ENCODE peak calls at places on chromosomes 7 and 10, in ten cellular contexts. D is WERI-Rb-1; B is foreskin fibroblast; X is heart left ventricle; G is skeletal muscle cell; W is GM06990; H is ascending aorta; Y is heart right ventricle; R is thoracic aorta; Z is CD8-positive, alpha-beta T cell. L is an unnamed sample.

GRCh38 chr7:130400120-130400572 is 19.9 kb downstream of the CPA1 start:
- DNase-seq in D (no peak), B (peak), X (no peak), G (no peak), W (no peak), H (no peak), Y (no peak), R (no peak), Z (no peak), L (no peak)

GRCh38 chr10:86795353-86795752 is 38.9 kb downstream of the BMPR1A start:
- DNase-seq in D (no peak), B (peak), X (no peak), G (peak), W (no peak), H (no peak), Y (no peak), R (no peak), Z (no peak), L (peak)

GRCh38 chr7:36475011-36475342 is 85.3 kb downstream of the ANLN start:
- DNase-seq in D (no peak), B (no peak), X (no peak), G (no peak), W (no peak), H (no peak), Y (no peak), R (no peak), Z (no peak), L (no peak)

GRCh38 chr7:87671-88070 is 104.7 kb upstream of the FAM20C start:
- DNase-seq in D (no peak), B (no peak), X (no peak), G (no peak), W (no peak), H (peak), Y (no peak), R (no peak), Z (no peak), L (no peak)

GRCh38 chr10:96740141-96740540 is 19.8 kb upstream of the PIK3AP1 start:
- DNase-seq in D (no peak), B (no peak), X (no peak), G (no peak), W (no peak), H (no peak), Y (no peak), R (no peak), Z (no peak), L (no peak)

GRCh38 chr10:47063858-47064257 is 152.6 kb downstream of the PTPN20 start:
- DNase-seq in D (no peak), B (no peak), X (no peak), G (no peak), W (no peak), H (peak), Y (no peak), R (no peak), Z (no peak), L (no peak)

GRCh38 chr10:21393941-21394340 is 131.5 kb downstream of the SKIDA1 start:
- DNase-seq in D (no peak), B (no peak), X (no peak), G (no peak), W (no peak), H (no peak), Y (no peak), R (no peak), Z (no peak), L (no peak)

GRCh38 chr10:15280974-15281373 is 90.1 kb downstream of the FAM171A1 start:
- DNase-seq in D (no peak), B (no peak), X (no peak), G (no peak), W (no peak), H (no peak), Y (no peak), R (no peak), Z (no peak), L (no peak)

GRCh38 chr7:124652237-124652636 is 113.4 kb downstream of the GPR37 start:
- DNase-seq in D (no peak), B (peak), X (no peak), G (no peak), W (no peak), H (no peak), Y (no peak), R (no peak), Z (no peak), L (no peak)

GRCh38 chr10:101694056-101694673 is 805 bp downstream of the FBXW4 start:
- DNase-seq in D (peak), B (peak), X (peak), G (no peak), W (peak), H (peak), Y (peak), R (peak), Z (peak), L (no peak)

GRCh38 chr7:94206295-94206694 is 188.4 kb upstream of the COL1A2 start:
- DNase-seq in D (no peak), B (peak), X (no peak), G (no peak), W (no peak), H (no peak), Y (no peak), R (no peak), Z (no peak), L (no peak)

GRCh38 chr10:62814901-62815372 is 1.2 kb downstream of the EGR2 start:
- DNase-seq in D (no peak), B (peak), X (peak), G (no peak), W (no peak), H (no peak), Y (no peak), R (no peak), Z (no peak), L (no peak)

GRCh38 chr10:3000063-3000462 is 67.3 kb upstream of the PFKP start:
- DNase-seq in D (no peak), B (no peak), X (no peak), G (no peak), W (no peak), H (no peak), Y (no peak), R (no peak), Z (no peak), L (no peak)

GRCh38 chr7:68014031-68014774 is 1017.6 kb downstream of the TYW1 start:
- DNase-seq in D (no peak), B (no peak), X (no peak), G (no peak), W (no peak), H (no peak), Y (no peak), R (no peak), Z (no peak), L (no peak)

GRCh38 chr7:31175672-31176071 is 123.6 kb downstream of the ADCYAP1R1 start:
- DNase-seq in D (no peak), B (no peak), X (no peak), G (no peak), W (no peak), H (no peak), Y (no peak), R (no peak), Z (no peak), L (no peak)

GRCh38 chr7:79495544-79496272 is 42.2 kb upstream of the MAGI2 start:
- DNase-seq in D (no peak), B (peak), X (no peak), G (peak), W (no peak), H (no peak), Y (no peak), R (no peak), Z (no peak), L (peak)

GRCh38 chr7:43784030-43785001 is 25.8 kb downstream of the BLVRA start:
- DNase-seq in D (no peak), B (peak), X (no peak), G (no peak), W (peak), H (no peak), Y (no peak), R (no peak), Z (no peak), L (no peak)

GRCh38 chr10:60123172-60123571 is 216.8 kb upstream of the CCDC6 start:
- DNase-seq in D (no peak), B (peak), X (no peak), G (peak), W (no peak), H (peak), Y (no peak), R (no peak), Z (no peak), L (peak)

GRCh38 chr10:103666109-103666508 is 172.6 kb downstream of the NEURL1 start:
- DNase-seq in D (peak), B (peak), X (no peak), G (no peak), W (no peak), H (no peak), Y (no peak), R (no peak), Z (no peak), L (no peak)

GRCh38 chr10:24617771-24618396 is 105.8 kb downstream of the ARHGAP21 start:
- DNase-seq in D (peak), B (peak), X (peak), G (no peak), W (no peak), H (peak), Y (peak), R (no peak), Z (no peak), L (peak)

GRCh38 chr7:34751725-34752643 is 94.0 kb downstream of the NPSR1 start:
- DNase-seq in D (no peak), B (no peak), X (no peak), G (no peak), W (no peak), H (no peak), Y (no peak), R (no peak), Z (no peak), L (no peak)

GRCh38 chr7:146115665-146116451 is 743 bp upstream of the CNTNAP2 start:
- DNase-seq in D (peak), B (no peak), X (peak), G (peak), W (no peak), H (no peak), Y (peak), R (no peak), Z (no peak), L (peak)

GRCh38 chr10:13528875-13529713 is at the start of gene BEND7:
- DNase-seq in D (peak), B (peak), X (peak), G (no peak), W (no peak), H (no peak), Y (peak), R (no peak), Z (no peak), L (no peak)

GRCh38 chr10:69045441-69046300 is 42.2 kb upstream of the SRGN start:
- DNase-seq in D (no peak), B (no peak), X (no peak), G (no peak), W (peak), H (no peak), Y (no peak), R (no peak), Z (peak), L (no peak)

GRCh38 chr7:41051062-41051461 is 651.8 kb downstream of the INHBA start:
- DNase-seq in D (no peak), B (no peak), X (no peak), G (no peak), W (no peak), H (no peak), Y (no peak), R (no peak), Z (no peak), L (no peak)

GRCh38 chr7:29642494-29643155 is 79.0 kb downstream of the PRR15 start:
- DNase-seq in D (no peak), B (no peak), X (no peak), G (peak), W (no peak), H (no peak), Y (no peak), R (no peak), Z (no peak), L (no peak)

GRCh38 chr7:144545330-144545729 is 141.8 kb upstream of the NOBOX start:
- DNase-seq in D (no peak), B (no peak), X (no peak), G (no peak), W (no peak), H (no peak), Y (no peak), R (no peak), Z (no peak), L (no peak)

GRCh38 chr10:17379151-17379690 is 75.2 kb downstream of the ST8SIA6 start:
- DNase-seq in D (no peak), B (no peak), X (no peak), G (no peak), W (no peak), H (no peak), Y (no peak), R (no peak), Z (no peak), L (no peak)

GRCh38 chr7:23346316-23346715 is 47.2 kb downstream of the MALSU1 start:
- DNase-seq in D (no peak), B (no peak), X (no peak), G (no peak), W (peak), H (no peak), Y (no peak), R (no peak), Z (no peak), L (no peak)
- H3K4me3 ChIP-seq in D (no peak), B (no peak), X (no peak), G (no peak), W (peak), H (no peak), Y (no peak), R (peak), Z (peak), L (no peak)

DNA sequence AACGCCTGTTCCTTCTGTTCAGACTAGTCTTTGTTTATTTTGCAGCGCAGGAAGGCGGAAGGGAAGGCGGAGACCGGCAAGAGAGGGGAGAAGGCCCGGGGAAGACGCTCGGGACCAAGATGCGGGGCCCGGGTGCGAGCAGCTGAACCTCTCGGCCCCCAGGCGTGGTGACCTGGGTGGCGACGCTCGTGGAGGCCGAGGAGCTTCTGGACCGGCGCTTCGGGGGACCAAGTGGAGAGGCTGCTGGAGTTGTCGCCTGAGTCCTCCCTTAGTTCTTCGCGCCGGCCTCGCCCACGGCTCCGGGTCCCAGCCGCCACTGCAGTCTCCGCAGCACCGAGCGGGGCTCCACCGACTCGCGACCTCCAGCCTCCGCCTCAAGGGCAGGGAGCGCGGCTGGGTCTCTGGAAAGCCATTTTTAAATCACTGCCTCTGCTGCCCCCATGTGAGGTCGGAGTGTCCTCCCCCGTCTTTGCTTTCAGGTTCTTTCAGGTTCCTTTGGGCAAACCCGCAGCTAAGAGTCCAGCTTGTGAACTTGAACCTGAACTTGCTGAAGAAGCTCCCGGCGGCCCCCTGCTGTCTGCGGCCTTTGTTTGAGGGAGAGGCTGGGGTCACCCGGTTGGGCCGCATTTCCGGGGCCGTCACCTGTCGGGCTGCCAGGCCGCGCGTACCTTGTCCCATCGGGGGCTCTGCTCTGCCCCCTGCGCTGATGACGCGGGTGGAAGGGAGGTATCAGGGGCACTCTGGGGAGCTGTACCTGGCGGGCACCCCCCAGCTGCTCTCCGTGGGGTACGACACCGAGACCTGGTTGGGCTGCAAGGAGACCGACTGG is 136.0 kb downstream of the KIF20B start:
- DNase-seq in D (no peak), B (peak), X (peak), G (no peak), W (peak), H (peak), Y (no peak), R (no peak), Z (no peak), L (no peak)
- H3K4me3 ChIP-seq in D (no peak), B (peak), X (peak), G (peak), W (peak), H (peak), Y (peak), R (peak), Z (peak), L (peak)

GRCh38 chr10:649798-650690 is 39.4 kb downstream of the DIP2C start:
- DNase-seq in D (no peak), B (peak), X (no peak), G (no peak), W (no peak), H (peak), Y (no peak), R (no peak), Z (no peak), L (no peak)
- H3K4me3 ChIP-seq in D (no peak), B (no peak), X (peak), G (no peak), W (no peak), H (peak), Y (peak), R (peak), Z (no peak), L (no peak)

GRCh38 chr10:75283150-75284096 is 47.7 kb upstream of the COMTD1 start:
- DNase-seq in D (peak), B (peak), X (no peak), G (peak), W (no peak), H (peak), Y (no peak), R (no peak), Z (no peak), L (no peak)
- H3K4me3 ChIP-seq in D (peak), B (no peak), X (no peak), G (peak), W (no peak), H (no peak), Y (peak), R (no peak), Z (no peak), L (no peak)

GRCh38 chr7:1343551-1343950 is 110.9 kb downstream of the UNCX start:
- DNase-seq in D (no peak), B (no peak), X (peak), G (no peak), W (no peak), H (no peak), Y (no peak), R (no peak), Z (no peak), L (no peak)
- H3K4me3 ChIP-seq in D (no peak), B (no peak), X (no peak), G (no peak), W (no peak), H (no peak), Y (no peak), R (no peak), Z (no peak), L (no peak)

L was measured in HFF-Myc.